ENCODE peak calls at places on chromosome 6, in five cellular contexts. One of them, this sample, is unnamed.

GRCh38 chr6:26217714-26218075 is 130.5 kb downstream of the HFE start:
- DNase-seq in vagina: no peak
- DNase-seq in hepatocyte: no peak
- DNase-seq in chondrocyte: no peak
- DNase-seq in body of pancreas: no peak
- DNase-seq in this sample: no peak

GRCh38 chr6:143130928-143131327 is 70.2 kb downstream of the AIG1 start:
- DNase-seq in vagina: no peak
- DNase-seq in hepatocyte: no peak
- DNase-seq in chondrocyte: no peak
- DNase-seq in body of pancreas: no peak
- DNase-seq in this sample: no peak

GRCh38 chr6:161125591-161125990 is 134.0 kb downstream of the MAP3K4 start:
- DNase-seq in vagina: no peak
- DNase-seq in hepatocyte: no peak
- DNase-seq in chondrocyte: no peak
- DNase-seq in body of pancreas: no peak
- DNase-seq in this sample: no peak

GRCh38 chr6:106547053-106547414 is 82.3 kb downstream of the RTN4IP1 start:
- DNase-seq in vagina: no peak
- DNase-seq in hepatocyte: no peak
- DNase-seq in chondrocyte: no peak
- DNase-seq in body of pancreas: no peak
- DNase-seq in this sample: no peak

GRCh38 chr6:114024746-114025145 is 53.8 kb upstream of the HDAC2 start:
- DNase-seq in vagina: no peak
- DNase-seq in hepatocyte: no peak
- DNase-seq in chondrocyte: no peak
- DNase-seq in body of pancreas: no peak
- DNase-seq in this sample: no peak

GRCh38 chr6:140784573-140784972 is 1348.2 kb upstream of the GJE1 start:
- DNase-seq in vagina: no peak
- DNase-seq in hepatocyte: no peak
- DNase-seq in chondrocyte: no peak
- DNase-seq in body of pancreas: no peak
- DNase-seq in this sample: no peak

GRCh38 chr6:44956426-44956825 is 371.7 kb upstream of the RUNX2 start:
- DNase-seq in vagina: no peak
- DNase-seq in hepatocyte: no peak
- DNase-seq in chondrocyte: no peak
- DNase-seq in body of pancreas: no peak
- DNase-seq in this sample: no peak

GRCh38 chr6:122491915-122492537 is 20.4 kb upstream of the SERINC1 start:
- DNase-seq in vagina: no peak
- DNase-seq in hepatocyte: peak
- DNase-seq in chondrocyte: no peak
- DNase-seq in body of pancreas: peak
- DNase-seq in this sample: no peak

GRCh38 chr6:85547719-85548118 is 45.9 kb downstream of the SNX14 start:
- DNase-seq in vagina: no peak
- DNase-seq in hepatocyte: no peak
- DNase-seq in chondrocyte: no peak
- DNase-seq in body of pancreas: no peak
- DNase-seq in this sample: no peak

GRCh38 chr6:106801256-106801655 is 171.9 kb downstream of the QRSL1 start:
- DNase-seq in vagina: no peak
- DNase-seq in hepatocyte: no peak
- DNase-seq in chondrocyte: no peak
- DNase-seq in body of pancreas: no peak
- DNase-seq in this sample: no peak

GRCh38 chr6:113936093-113936934 is 34.6 kb downstream of the HDAC2 start:
- DNase-seq in vagina: no peak
- DNase-seq in hepatocyte: peak
- DNase-seq in chondrocyte: no peak
- DNase-seq in body of pancreas: peak
- DNase-seq in this sample: no peak

GRCh38 chr6:31474871-31475286 is 23.1 kb upstream of the MICB start:
- DNase-seq in vagina: peak
- DNase-seq in hepatocyte: no peak
- DNase-seq in chondrocyte: no peak
- DNase-seq in body of pancreas: no peak
- DNase-seq in this sample: no peak

GRCh38 chr6:100809346-100809745 is 71.8 kb downstream of the ASCC3 start:
- DNase-seq in vagina: no peak
- DNase-seq in hepatocyte: no peak
- DNase-seq in chondrocyte: no peak
- DNase-seq in body of pancreas: no peak
- DNase-seq in this sample: no peak

GRCh38 chr6:15389079-15389758 is 143.3 kb downstream of the JARID2 start:
- DNase-seq in vagina: no peak
- DNase-seq in hepatocyte: no peak
- DNase-seq in chondrocyte: no peak
- DNase-seq in body of pancreas: no peak
- DNase-seq in this sample: no peak

GRCh38 chr6:7196019-7196402 is 88.2 kb downstream of the RREB1 start:
- DNase-seq in vagina: no peak
- DNase-seq in hepatocyte: no peak
- DNase-seq in chondrocyte: no peak
- DNase-seq in body of pancreas: no peak
- DNase-seq in this sample: no peak

GRCh38 chr6:113004691-113005270 is 657.7 kb downstream of the RFPL4B start:
- DNase-seq in vagina: no peak
- DNase-seq in hepatocyte: no peak
- DNase-seq in chondrocyte: no peak
- DNase-seq in body of pancreas: no peak
- DNase-seq in this sample: no peak

GRCh38 chr6:135250751-135251356 is 69.7 kb downstream of the MYB start:
- DNase-seq in vagina: no peak
- DNase-seq in hepatocyte: no peak
- DNase-seq in chondrocyte: no peak
- DNase-seq in body of pancreas: no peak
- DNase-seq in this sample: no peak

GRCh38 chr6:47780510-47781356 is 1.1 kb upstream of the OPN5 start:
- DNase-seq in vagina: no peak
- DNase-seq in hepatocyte: peak
- DNase-seq in chondrocyte: no peak
- DNase-seq in body of pancreas: peak
- DNase-seq in this sample: no peak

GRCh38 chr6:105648276-105648675 is 245.4 kb upstream of the PREP start:
- DNase-seq in vagina: no peak
- DNase-seq in hepatocyte: no peak
- DNase-seq in chondrocyte: no peak
- DNase-seq in body of pancreas: no peak
- DNase-seq in this sample: no peak

GRCh38 chr6:98957440-98957839 is 9.7 kb upstream of the FBXL4 start:
- DNase-seq in vagina: no peak
- DNase-seq in hepatocyte: peak
- DNase-seq in chondrocyte: no peak
- DNase-seq in body of pancreas: no peak
- DNase-seq in this sample: no peak

GRCh38 chr6:89989742-89990141 is 95.5 kb downstream of the GJA10 start:
- DNase-seq in vagina: no peak
- DNase-seq in hepatocyte: no peak
- DNase-seq in chondrocyte: no peak
- DNase-seq in body of pancreas: peak
- DNase-seq in this sample: no peak

GRCh38 chr6:124987291-124987690 is 25.1 kb downstream of the RNF217 start:
- DNase-seq in vagina: no peak
- DNase-seq in hepatocyte: no peak
- DNase-seq in chondrocyte: no peak
- DNase-seq in body of pancreas: no peak
- DNase-seq in this sample: no peak

GRCh38 chr6:25329982-25330381 is 50.8 kb downstream of the CARMIL1 start:
- DNase-seq in vagina: no peak
- DNase-seq in hepatocyte: no peak
- DNase-seq in chondrocyte: no peak
- DNase-seq in body of pancreas: no peak
- DNase-seq in this sample: no peak

GRCh38 chr6:71287926-71288227 is 734 bp upstream of the OGFRL1 start:
- DNase-seq in vagina: no peak
- DNase-seq in hepatocyte: no peak
- DNase-seq in chondrocyte: no peak
- DNase-seq in body of pancreas: no peak
- DNase-seq in this sample: no peak

GRCh38 chr6:82000551-82000950 is 247.0 kb downstream of the IBTK start:
- DNase-seq in vagina: no peak
- DNase-seq in hepatocyte: no peak
- DNase-seq in chondrocyte: no peak
- DNase-seq in body of pancreas: no peak
- DNase-seq in this sample: no peak

GRCh38 chr6:42962096-42962495 is 1.5 kb downstream of the GNMT start:
- DNase-seq in vagina: no peak
- DNase-seq in hepatocyte: no peak
- DNase-seq in chondrocyte: no peak
- DNase-seq in body of pancreas: peak
- DNase-seq in this sample: no peak

GRCh38 chr6:42962502-42963178 is 2.1 kb downstream of the GNMT start:
- DNase-seq in vagina: no peak
- DNase-seq in hepatocyte: no peak
- DNase-seq in chondrocyte: no peak
- DNase-seq in body of pancreas: peak
- DNase-seq in this sample: no peak

GRCh38 chr6:42963179-42963854 is 2.8 kb downstream of the GNMT start:
- DNase-seq in vagina: no peak
- DNase-seq in hepatocyte: no peak
- DNase-seq in chondrocyte: no peak
- DNase-seq in body of pancreas: peak
- DNase-seq in this sample: no peak

GRCh38 chr6:42961020-42961470 is 491 bp downstream of the GNMT start:
- DNase-seq in vagina: no peak
- DNase-seq in hepatocyte: no peak
- DNase-seq in chondrocyte: no peak
- DNase-seq in body of pancreas: peak
- DNase-seq in this sample: no peak

DNA sequence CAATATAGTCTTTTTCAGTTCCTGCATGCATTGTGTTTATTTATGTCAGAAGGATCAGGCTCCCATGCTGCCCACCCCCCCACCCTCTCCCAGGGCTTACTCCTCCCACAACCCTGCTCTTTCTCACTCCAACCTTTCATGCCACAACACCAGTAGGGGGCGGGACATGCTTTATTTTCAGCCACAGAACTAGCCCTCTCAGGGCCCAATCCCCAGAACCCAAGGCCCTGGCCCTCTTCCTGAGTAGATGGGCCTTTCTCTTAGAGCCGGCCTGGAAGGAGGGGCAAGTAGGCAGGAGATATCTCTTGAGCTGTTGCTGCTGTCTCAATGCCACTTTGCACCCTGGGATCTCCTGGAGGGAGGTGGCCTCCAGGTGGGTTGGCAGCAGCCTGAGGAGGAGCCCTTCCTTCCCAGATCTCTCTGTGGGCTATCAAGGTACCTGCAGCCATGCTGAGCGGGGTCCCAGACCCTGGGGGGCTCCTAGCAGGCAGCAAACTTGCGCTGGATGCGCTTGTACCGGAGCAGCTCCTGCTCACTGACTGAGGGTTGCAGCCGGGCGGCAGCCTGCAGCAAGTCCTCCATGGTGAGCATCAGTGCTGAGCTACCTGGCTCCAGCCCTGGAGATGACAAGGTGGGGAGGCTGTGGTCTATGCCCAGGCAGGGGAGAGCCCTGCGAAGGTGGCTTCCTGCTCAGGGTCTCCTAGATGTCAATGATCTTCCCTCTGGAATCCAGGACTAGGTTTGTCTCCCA is 3.5 kb downstream of the GNMT start:
- DNase-seq in vagina: no peak
- DNase-seq in hepatocyte: peak
- DNase-seq in chondrocyte: no peak
- DNase-seq in body of pancreas: peak
- DNase-seq in this sample: no peak
- TF ChIP-seq CTCF in vagina: no peak
- TF ChIP-seq CTCF in hepatocyte: peak
- TF ChIP-seq CTCF in chondrocyte: peak
- TF ChIP-seq CTCF in body of pancreas: peak
- TF ChIP-seq CTCF in this sample: peak

GRCh38 chr6:159169193-159169555 is at the start of gene FNDC1:
- DNase-seq in vagina: no peak
- DNase-seq in hepatocyte: peak
- DNase-seq in chondrocyte: no peak
- DNase-seq in body of pancreas: no peak
- DNase-seq in this sample: no peak
- TF ChIP-seq CTCF in vagina: no peak
- TF ChIP-seq CTCF in hepatocyte: peak
- TF ChIP-seq CTCF in chondrocyte: peak
- TF ChIP-seq CTCF in body of pancreas: no peak
- TF ChIP-seq CTCF in this sample: peak

GRCh38 chr6:16496210-16496609 is 257.8 kb downstream of the GMPR start:
- DNase-seq in vagina: no peak
- DNase-seq in hepatocyte: no peak
- DNase-seq in chondrocyte: no peak
- DNase-seq in body of pancreas: no peak
- DNase-seq in this sample: no peak
- TF ChIP-seq CTCF in vagina: no peak
- TF ChIP-seq CTCF in hepatocyte: no peak
- TF ChIP-seq CTCF in chondrocyte: peak
- TF ChIP-seq CTCF in body of pancreas: no peak
- TF ChIP-seq CTCF in this sample: no peak

GRCh38 chr6:57216235-57217101 is 5.6 kb downstream of the RAB23 start:
- DNase-seq in vagina: no peak
- DNase-seq in hepatocyte: no peak
- DNase-seq in chondrocyte: no peak
- DNase-seq in body of pancreas: no peak
- DNase-seq in this sample: no peak
- TF ChIP-seq CTCF in vagina: no peak
- TF ChIP-seq CTCF in hepatocyte: no peak
- TF ChIP-seq CTCF in chondrocyte: peak
- TF ChIP-seq CTCF in body of pancreas: peak
- TF ChIP-seq CTCF in this sample: no peak